ENCODE peak calls at places on chromosomes 1 and 21, in nine cellular contexts. R is epithelial cell of esophagus, S is AG10803, T is BJ, X is psoas muscle, A is foreskin fibroblast, Z is spleen, H is GM13977, O is Peyer's patch. K is an unnamed sample.

GRCh38 chr1:20834780-20835179 is 47.7 kb upstream of the HP1BP3 start:
- DNase-seq in R (no peak), S (no peak), T (no peak), X (no peak), A (no peak), Z (no peak), H (no peak), O (no peak), K (no peak)

GRCh38 chr1:170377896-170378634 is 153.9 kb upstream of the GORAB start:
- DNase-seq in R (no peak), S (peak), T (no peak), X (no peak), A (peak), Z (no peak), H (no peak), O (no peak), K (no peak)

GRCh38 chr1:21963477-21964217 is 13.2 kb upstream of the CELA3B start:
- DNase-seq in R (peak), S (peak), T (no peak), X (peak), A (peak), Z (peak), H (peak), O (peak), K (peak)

GRCh38 chr1:247007511-247008405 is at the start of gene ZNF695:
- DNase-seq in R (peak), S (peak), T (peak), X (peak), A (peak), Z (peak), H (peak), O (peak), K (peak)

GRCh38 chr1:202005958-202006357 is 4.4 kb upstream of the ELF3 start:
- DNase-seq in R (no peak), S (peak), T (no peak), X (no peak), A (peak), Z (no peak), H (no peak), O (no peak), K (no peak)

GRCh38 chr1:59697138-59697811 is 117.5 kb upstream of the HOOK1 start:
- DNase-seq in R (no peak), S (no peak), T (no peak), X (no peak), A (no peak), Z (no peak), H (no peak), O (no peak), K (no peak)

GRCh38 chr1:81398041-81398440 is 402.7 kb upstream of the ADGRL2 start:
- DNase-seq in R (no peak), S (no peak), T (no peak), X (no peak), A (no peak), Z (no peak), H (no peak), O (no peak), K (no peak)

GRCh38 chr1:92817986-92818764 is 13.7 kb upstream of the RPL5 start:
- DNase-seq in R (peak), S (peak), T (no peak), X (no peak), A (peak), Z (no peak), H (peak), O (no peak), K (peak)

GRCh38 chr1:117241512-117241911 is 30.8 kb upstream of the VTCN1 start:
- DNase-seq in R (no peak), S (no peak), T (no peak), X (no peak), A (no peak), Z (no peak), H (no peak), O (no peak), K (no peak)

GRCh38 chr1:243287128-243287470 is 31.3 kb downstream of the SDCCAG8 start:
- DNase-seq in R (no peak), S (no peak), T (no peak), X (no peak), A (no peak), Z (no peak), H (no peak), O (no peak), K (no peak)

GRCh38 chr1:115649964-115650363 is 8.2 kb downstream of the VANGL1 start:
- DNase-seq in R (no peak), S (no peak), T (no peak), X (no peak), A (no peak), Z (no peak), H (no peak), O (no peak), K (no peak)

GRCh38 chr1:183589836-183590224 is 429 bp downstream of the NCF2 start:
- DNase-seq in R (no peak), S (no peak), T (no peak), X (no peak), A (no peak), Z (no peak), H (peak), O (no peak), K (peak)

GRCh38 chr1:57188169-57188568 is 222.4 kb upstream of the C8B start:
- DNase-seq in R (peak), S (no peak), T (no peak), X (no peak), A (peak), Z (no peak), H (no peak), O (no peak), K (no peak)

GRCh38 chr1:184753608-184754478 is 815 bp downstream of the EDEM3 start:
- DNase-seq in R (peak), S (peak), T (no peak), X (peak), A (peak), Z (peak), H (no peak), O (no peak), K (peak)

GRCh38 chr21:33685613-33686197 is 43.4 kb downstream of the ITSN1 start:
- DNase-seq in R (peak), S (peak), T (peak), X (no peak), A (peak), Z (no peak), H (no peak), O (no peak), K (no peak)

GRCh38 chr1:244406337-244406736 is 45.4 kb downstream of the ADSS2 start:
- DNase-seq in R (no peak), S (no peak), T (no peak), X (no peak), A (no peak), Z (no peak), H (peak), O (no peak), K (peak)

GRCh38 chr1:184208622-184209021 is 157.1 kb downstream of the TSEN15 start:
- DNase-seq in R (no peak), S (no peak), T (no peak), X (no peak), A (no peak), Z (no peak), H (no peak), O (no peak), K (no peak)

GRCh38 chr1:71242239-71242638 is 161.4 kb upstream of the ZRANB2 start:
- DNase-seq in R (peak), S (no peak), T (no peak), X (no peak), A (peak), Z (no peak), H (no peak), O (no peak), K (no peak)

GRCh38 chr1:245288796-245289195 is 134.0 kb downstream of the KIF26B start:
- DNase-seq in R (no peak), S (no peak), T (no peak), X (no peak), A (no peak), Z (no peak), H (no peak), O (no peak), K (no peak)

GRCh38 chr1:205588691-205589445 is 42.9 kb downstream of the ELK4 start:
- DNase-seq in R (peak), S (peak), T (no peak), X (peak), A (peak), Z (peak), H (no peak), O (no peak), K (peak)

GRCh38 chr1:28161770-28162550 is 14.5 kb downstream of the PTAFR start:
- DNase-seq in R (peak), S (no peak), T (no peak), X (peak), A (no peak), Z (peak), H (no peak), O (no peak), K (no peak)

GRCh38 chr1:20191266-20191665 is 4.9 kb upstream of the PLA2G2C start:
- DNase-seq in R (no peak), S (no peak), T (no peak), X (no peak), A (no peak), Z (no peak), H (no peak), O (no peak), K (no peak)

GRCh38 chr1:55071477-55071876 is 32.1 kb downstream of the PCSK9 start:
- DNase-seq in R (peak), S (peak), T (no peak), X (no peak), A (peak), Z (no peak), H (no peak), O (no peak), K (no peak)

GRCh38 chr1:52632732-52633290 is at the start of gene SHISAL2A:
- DNase-seq in R (peak), S (no peak), T (no peak), X (peak), A (peak), Z (peak), H (peak), O (peak), K (peak)

GRCh38 chr1:247295274-247295684 is 36.4 kb downstream of the ZNF496 start:
- DNase-seq in R (no peak), S (peak), T (no peak), X (no peak), A (peak), Z (no peak), H (no peak), O (no peak), K (no peak)

GRCh38 chr1:74463301-74463988 is 49.0 kb downstream of the LRRC53 start:
- DNase-seq in R (peak), S (peak), T (no peak), X (no peak), A (no peak), Z (no peak), H (peak), O (no peak), K (peak)

GRCh38 chr1:160219062-160219929 is 14.1 kb downstream of the PEA15 start:
- DNase-seq in R (peak), S (peak), T (peak), X (no peak), A (peak), Z (no peak), H (no peak), O (no peak), K (no peak)

GRCh38 chr1:211648980-211649934 is 26.2 kb downstream of the NEK2 start:
- DNase-seq in R (no peak), S (peak), T (no peak), X (no peak), A (no peak), Z (peak), H (peak), O (peak), K (peak)

GRCh38 chr1:15765495-15766194 is 7.0 kb downstream of the FBLIM1 start:
- DNase-seq in R (peak), S (peak), T (no peak), X (no peak), A (peak), Z (no peak), H (no peak), O (no peak), K (no peak)

GRCh38 chr21:8992731-8993174 is 1528.6 kb upstream of the TPTE start:
- DNase-seq in R (no peak), S (no peak), T (no peak), X (peak), A (no peak), Z (no peak), H (no peak), O (peak), K (no peak)

GRCh38 chr1:55217226-55217996 is 2.2 kb upstream of the USP24 start:
- DNase-seq in R (no peak), S (no peak), T (no peak), X (no peak), A (peak), Z (no peak), H (no peak), O (no peak), K (no peak)

GRCh38 chr1:44805311-44806024 is 1.7 kb downstream of the DYNLT4 start:
- DNase-seq in R (no peak), S (no peak), T (no peak), X (peak), A (peak), Z (peak), H (no peak), O (peak), K (no peak)

GRCh38 chr1:63883494-63884235 is 109.8 kb downstream of the ROR1 start:
- DNase-seq in R (no peak), S (no peak), T (no peak), X (no peak), A (no peak), Z (no peak), H (no peak), O (no peak), K (no peak)

DNA sequence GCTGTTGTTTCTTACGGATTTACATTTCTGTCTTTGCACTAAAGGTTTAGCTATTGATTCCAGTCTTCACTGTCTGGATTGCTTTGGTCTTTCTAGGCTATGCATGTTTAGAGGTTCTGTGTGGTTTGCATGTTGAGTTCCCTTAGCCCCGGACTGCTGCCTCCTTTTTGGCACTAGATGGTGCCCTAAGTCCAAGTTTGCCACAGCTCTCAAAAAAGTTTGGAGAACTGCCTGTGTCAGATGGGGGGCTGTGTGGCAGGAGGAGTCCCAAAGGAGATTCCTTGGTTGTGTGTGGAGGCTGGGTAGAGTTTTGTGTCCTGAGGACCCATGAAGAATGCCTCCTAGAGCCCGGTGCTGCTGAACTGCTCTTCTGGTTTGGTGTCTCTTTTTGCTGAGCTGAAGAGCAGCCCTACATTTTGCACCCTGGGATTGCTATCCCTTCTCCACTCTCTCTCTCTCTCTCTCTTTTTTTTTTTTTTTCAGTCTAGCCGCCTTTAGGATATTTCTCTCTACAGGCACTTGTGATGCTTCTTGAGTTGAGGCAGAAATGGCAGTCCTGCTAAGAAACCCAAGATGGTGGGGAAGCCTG is 74.4 kb downstream of the PTGS2 start:
- DNase-seq in R (peak), S (peak), T (no peak), X (no peak), A (peak), Z (no peak), H (peak), O (no peak), K (peak)
- TF ChIP-seq CTCF in R (peak), S (peak), T (peak), X (peak), A (peak), Z (peak), H (peak), O (peak), K (peak)

GRCh38 chr1:150268342-150268705 is 492 bp downstream of the APH1A start:
- DNase-seq in R (peak), S (peak), T (no peak), X (peak), A (peak), Z (peak), H (peak), O (peak), K (no peak)

GRCh38 chr1:150273310-150273709 is 720 bp downstream of the C1orf54 start:
- DNase-seq in R (no peak), S (no peak), T (no peak), X (no peak), A (no peak), Z (no peak), H (no peak), O (no peak), K (no peak)

GRCh38 chr1:150272379-150272840 is at the start of gene C1orf54:
- DNase-seq in R (no peak), S (peak), T (no peak), X (peak), A (peak), Z (no peak), H (no peak), O (no peak), K (no peak)

GRCh38 chr1:150267896-150268295 is 920 bp downstream of the APH1A start:
- DNase-seq in R (no peak), S (no peak), T (no peak), X (no peak), A (peak), Z (no peak), H (no peak), O (no peak), K (no peak)

DNA sequence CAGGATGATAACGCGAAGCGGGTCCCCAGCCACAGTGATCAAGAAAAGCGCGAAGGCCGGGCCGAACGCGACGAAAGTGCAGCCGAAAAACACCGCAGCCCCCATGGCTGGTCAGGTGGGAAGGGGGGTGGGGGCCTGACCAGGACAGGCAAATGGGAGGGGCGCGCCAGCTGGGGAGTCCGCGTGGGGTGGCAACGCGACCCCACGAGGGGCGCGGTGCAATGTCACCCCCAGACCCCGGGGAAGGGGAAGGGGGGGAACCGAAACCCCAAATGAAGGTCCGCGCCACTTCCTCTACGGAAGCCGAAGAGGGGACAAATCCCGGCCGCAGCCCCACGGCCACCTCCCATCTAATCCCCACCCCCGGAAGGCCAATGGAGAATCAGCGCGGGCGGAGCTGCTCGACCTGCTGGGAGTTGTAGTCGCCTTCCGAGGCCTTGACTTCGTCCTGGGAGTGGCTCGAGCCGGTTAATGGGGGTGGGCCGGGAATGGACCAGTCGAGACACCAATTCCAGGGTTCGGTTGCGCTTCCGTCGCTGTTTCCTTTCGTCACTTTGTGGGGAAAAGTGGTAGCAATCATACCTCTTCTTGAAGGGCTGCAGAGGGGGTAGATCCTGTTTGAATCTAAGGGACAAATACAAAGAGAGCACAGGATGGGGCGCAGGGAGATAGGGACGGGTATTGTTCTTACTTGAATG is at the start of gene APH1A:
- DNase-seq in R (peak), S (peak), T (peak), X (peak), A (peak), Z (peak), H (peak), O (peak), K (peak)
- TF ChIP-seq CTCF in R (no peak), S (no peak), T (no peak), X (no peak), A (no peak), Z (no peak), H (no peak), O (no peak), K (no peak)

GRCh38 chr1:212966619-212967018 is 16.3 kb downstream of the VASH2 start:
- DNase-seq in R (no peak), S (no peak), T (no peak), X (no peak), A (no peak), Z (no peak), H (no peak), O (no peak), K (no peak)

GRCh38 chr1:212970085-212970484 is 19.7 kb downstream of the VASH2 start:
- DNase-seq in R (no peak), S (no peak), T (no peak), X (no peak), A (no peak), Z (no peak), H (no peak), O (peak), K (no peak)

GRCh38 chr1:212971312-212971711 is 21.0 kb downstream of the VASH2 start:
- DNase-seq in R (no peak), S (no peak), T (no peak), X (no peak), A (no peak), Z (no peak), H (no peak), O (no peak), K (no peak)

GRCh38 chr1:212968385-212968863 is 18.1 kb downstream of the VASH2 start:
- DNase-seq in R (no peak), S (no peak), T (no peak), X (no peak), A (no peak), Z (no peak), H (no peak), O (no peak), K (no peak)

DNA sequence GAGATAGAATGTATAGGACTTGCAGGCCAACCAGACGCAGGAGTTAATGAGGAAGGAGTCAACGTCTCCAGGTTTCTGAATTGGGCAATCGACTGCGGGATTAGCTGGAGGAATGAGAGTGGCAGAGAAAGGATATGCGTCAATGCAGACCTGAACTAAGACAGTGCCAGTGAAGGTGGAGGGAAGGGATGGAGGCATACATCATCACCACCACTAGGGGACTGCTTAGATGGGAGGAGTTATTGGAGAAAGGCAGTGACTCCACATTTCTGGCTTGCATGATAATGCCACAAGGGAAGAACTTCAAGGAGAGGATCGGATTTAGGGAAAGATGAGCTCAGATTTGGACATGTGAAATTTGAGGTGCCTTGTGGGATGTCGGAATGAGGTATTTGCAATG is 17.4 kb downstream of the VASH2 start:
- DNase-seq in R (peak), S (peak), T (no peak), X (no peak), A (peak), Z (no peak), H (no peak), O (no peak), K (no peak)
- TF ChIP-seq CTCF in R (peak), S (peak), T (peak), X (peak), A (peak), Z (no peak), H (peak), O (peak), K (no peak)

DNA sequence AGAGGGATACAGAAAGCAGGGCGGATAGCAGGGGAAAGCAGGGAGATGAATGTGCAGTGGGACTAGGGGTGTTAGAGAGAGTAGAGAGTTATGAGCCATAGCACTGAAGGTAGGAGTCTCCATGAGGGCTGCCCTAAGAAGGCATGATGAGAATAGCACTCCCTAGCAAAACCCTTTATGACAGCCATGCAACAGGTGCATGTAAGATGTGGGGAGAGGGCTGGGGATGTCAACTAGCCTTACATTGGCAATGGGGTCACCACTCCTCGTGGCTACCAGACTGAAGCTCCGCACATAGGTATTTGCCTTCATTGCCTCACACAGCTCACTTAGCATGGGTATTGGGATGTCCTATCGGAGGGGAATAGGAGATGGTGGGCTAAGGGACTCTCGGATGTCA is 4.6 kb downstream of the TMOD4 start:
- DNase-seq in R (no peak), S (no peak), T (no peak), X (no peak), A (no peak), Z (peak), H (no peak), O (no peak), K (no peak)
- TF ChIP-seq CTCF in R (no peak), S (no peak), T (no peak), X (no peak), A (no peak), Z (no peak), H (no peak), O (no peak), K (no peak)

GRCh38 chr1:203035111-203036000 is 9.1 kb downstream of the PPFIA4 start:
- DNase-seq in R (no peak), S (no peak), T (no peak), X (peak), A (no peak), Z (no peak), H (no peak), O (no peak), K (no peak)
- TF ChIP-seq CTCF in R (no peak), S (no peak), T (no peak), X (no peak), A (no peak), Z (no peak), H (no peak), O (no peak), K (no peak)